ENCODE peak calls at places on chromosomes 2 and 18, in four cellular contexts. F is fibroblast of lung; L is CD8-positive, alpha-beta T cell; U is CD4-positive, alpha-beta T cell. I is an unnamed sample.

GRCh38 chr2:106165556-106165955 is 28.5 kb downstream of the UXS1 start:
- DNase-seq in F (no peak), L (no peak), U (no peak), I (no peak)

GRCh38 chr2:230697676-230698075 is 15.0 kb upstream of the CAB39 start:
- DNase-seq in F (no peak), L (no peak), U (no peak), I (no peak)

GRCh38 chr18:58230438-58231179 is 186.6 kb downstream of the NEDD4L start:
- DNase-seq in F (no peak), L (no peak), U (no peak), I (no peak)

GRCh38 chr2:54773838-54774237 is 50.4 kb downstream of the EML6 start:
- DNase-seq in F (peak), L (no peak), U (no peak), I (no peak)

GRCh38 chr18:23225518-23225917 is 90.2 kb downstream of the CABLES1 start:
- DNase-seq in F (peak), L (no peak), U (no peak), I (no peak)

GRCh38 chr2:128322651-128323491 is 4.2 kb upstream of the HS6ST1 start:
- DNase-seq in F (no peak), L (no peak), U (no peak), I (peak)

GRCh38 chr2:189221811-189222210 is 42.2 kb upstream of the COL5A2 start:
- DNase-seq in F (peak), L (no peak), U (no peak), I (no peak)

GRCh38 chr2:126761981-126762878 is 106.3 kb downstream of the GYPC start:
- DNase-seq in F (no peak), L (peak), U (peak), I (peak)

GRCh38 chr2:16664809-16665745 is 557 bp downstream of the CYRIA start:
- DNase-seq in F (no peak), L (no peak), U (no peak), I (no peak)

GRCh38 chr2:43542285-43542933 is 53.4 kb downstream of the THADA start:
- DNase-seq in F (peak), L (no peak), U (no peak), I (no peak)

GRCh38 chr2:71282493-71282892 is 49.1 kb upstream of the ZNF638 start:
- DNase-seq in F (no peak), L (no peak), U (no peak), I (no peak)

GRCh38 chr2:29114514-29114840 is 738 bp upstream of the CLIP4 start:
- DNase-seq in F (no peak), L (no peak), U (no peak), I (no peak)

GRCh38 chr2:29115797-29116781 is 874 bp downstream of the CLIP4 start:
- DNase-seq in F (peak), L (peak), U (peak), I (peak)

GRCh38 chr2:29113891-29114321 is 1.3 kb upstream of the CLIP4 start:
- DNase-seq in F (peak), L (no peak), U (no peak), I (peak)

GRCh38 chr2:29113027-29113686 is 2.1 kb upstream of the CLIP4 start:
- DNase-seq in F (no peak), L (no peak), U (no peak), I (no peak)

DNA sequence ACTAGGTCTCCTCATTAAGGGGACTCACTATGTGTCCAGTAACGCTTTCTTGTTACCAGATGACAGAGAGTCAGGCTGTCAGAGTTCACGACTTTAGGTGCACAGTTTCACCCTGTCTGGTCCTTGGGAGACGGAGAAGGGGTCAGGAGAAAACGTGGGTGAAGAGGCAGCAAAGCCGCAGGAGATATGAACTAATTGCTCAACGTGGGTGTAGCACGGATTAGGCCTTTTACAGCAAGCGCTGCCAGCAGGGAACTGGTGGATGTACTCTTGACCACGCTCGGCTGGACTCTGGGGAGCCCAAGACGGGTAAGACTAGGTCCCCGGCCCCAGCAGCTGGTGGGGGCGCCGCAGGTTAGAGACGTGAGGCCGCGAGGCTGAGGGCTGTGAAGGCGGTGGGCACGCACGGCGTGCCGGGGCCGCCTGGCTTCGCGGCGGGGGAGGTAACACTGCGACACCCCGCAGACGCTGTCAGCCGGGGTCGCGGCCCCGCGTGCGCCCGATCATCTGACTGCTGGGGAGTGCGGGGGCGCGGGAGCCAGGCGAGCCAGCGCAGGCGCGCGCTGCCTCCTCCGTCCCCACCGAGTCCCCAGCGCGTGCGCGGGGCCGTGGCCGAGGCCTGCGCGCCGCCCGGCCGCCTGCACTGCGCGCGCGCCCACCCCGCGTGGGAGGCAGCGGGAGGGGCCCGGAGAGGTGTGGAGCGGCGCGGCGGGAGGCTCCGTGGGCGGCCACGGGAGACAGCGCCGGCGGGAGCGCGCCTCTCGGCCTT is at the start of gene CLIP4:
- DNase-seq in F (peak), L (peak), U (peak), I (peak)
- H3K27ac ChIP-seq in F (peak), L (peak), U (peak), I (peak)

GRCh38 chr2:201881731-201882130 is 75.4 kb downstream of the CDK15 start:
- DNase-seq in F (peak), L (no peak), U (no peak), I (no peak)
- H3K27ac ChIP-seq in F (peak), L (no peak), U (no peak), I (no peak)

GRCh38 chr18:48730010-48730409 is 191.2 kb downstream of the CTIF start:
- DNase-seq in F (no peak), L (no peak), U (no peak), I (no peak)
- H3K27ac ChIP-seq in F (no peak), L (no peak), U (no peak), I (no peak)

DNA sequence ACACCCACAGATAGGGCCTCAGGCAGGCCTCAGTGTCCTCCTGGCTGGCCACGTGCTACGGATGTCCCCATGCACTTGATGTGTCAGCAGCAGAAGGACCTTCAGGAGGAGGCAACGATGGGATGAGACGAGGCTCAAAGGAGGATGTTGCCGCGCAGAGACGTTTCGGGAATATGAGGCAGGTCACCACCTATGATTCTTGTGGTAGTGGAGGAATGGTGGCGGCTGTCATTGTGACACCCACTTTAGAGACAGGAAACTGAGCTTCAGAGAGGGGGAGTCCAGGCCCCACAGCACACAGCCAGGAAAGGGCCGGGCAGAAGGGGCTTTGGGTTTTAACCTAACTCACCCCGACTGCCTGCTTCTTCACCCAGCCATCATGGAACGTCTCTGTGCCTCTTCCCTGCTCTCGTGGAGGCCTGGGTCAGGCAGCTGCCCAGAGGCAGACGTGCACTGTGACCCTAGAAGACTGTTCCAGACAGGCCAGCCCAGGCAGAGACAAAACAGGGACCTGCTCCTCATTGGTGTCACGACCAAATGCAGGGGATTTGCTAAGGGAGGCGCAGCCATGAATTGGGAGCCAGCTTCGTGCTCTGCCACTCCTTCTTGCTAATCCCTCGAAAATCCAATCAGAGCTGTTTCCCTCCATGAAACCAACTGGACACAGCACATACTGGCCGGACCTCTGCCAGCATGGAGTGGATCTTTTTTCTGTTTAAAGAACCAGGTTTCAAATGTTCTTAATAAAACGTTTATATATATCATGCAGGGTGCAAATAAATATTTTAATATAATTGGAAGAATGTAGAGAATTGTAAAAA is 169.2 kb downstream of the ASB1 start:
- DNase-seq in F (no peak), L (no peak), U (no peak), I (no peak)
- H3K27ac ChIP-seq in F (no peak), L (no peak), U (no peak), I (peak)

DNA sequence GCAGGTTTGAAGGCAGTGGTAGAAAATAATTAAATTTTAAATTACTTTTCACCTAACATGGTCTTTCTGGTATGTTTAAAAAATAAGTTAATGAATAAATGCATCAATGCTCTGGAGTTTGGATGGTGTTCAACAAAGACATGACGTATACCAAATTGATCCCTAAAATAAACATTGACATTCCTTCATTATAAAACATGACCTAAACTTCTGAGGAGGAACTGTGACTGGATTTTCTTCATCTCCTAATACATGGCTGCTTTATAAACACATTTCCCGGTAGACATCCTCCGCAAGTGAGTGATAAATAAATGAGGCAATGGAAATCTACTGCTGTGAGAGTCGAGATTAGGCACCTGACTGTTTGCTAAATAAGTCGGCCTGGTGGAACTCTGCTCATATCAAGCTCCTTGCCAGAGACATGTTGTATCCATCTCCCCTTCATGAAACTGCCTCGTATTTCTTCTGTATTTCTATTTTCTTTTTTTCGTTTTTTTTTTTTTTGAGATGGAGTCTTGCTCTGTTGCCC is 362.3 kb downstream of the RNF144A start:
- DNase-seq in F (no peak), L (no peak), U (no peak), I (no peak)
- H3K27ac ChIP-seq in F (no peak), L (no peak), U (no peak), I (no peak)